ENCODE peak calls at places on chromosomes 4 and X, in five cellular contexts. One of them, this sample, is unnamed. For H3K27me3, the result is how much of the 10 kb centered on the place peaks cover.

GRCh38 chr4:129110931-129111330 is 15.0 kb downstream of the C4orf33 start:
- DNase-seq in IMR-90: no peak
- DNase-seq in stomach: no peak
- DNase-seq in esophagus muscularis mucosa: no peak
- DNase-seq in Peyer's patch: no peak
- DNase-seq in this sample: no peak

GRCh38 chrX:4253092-4253491 is 539.6 kb upstream of the PRKX start:
- DNase-seq in stomach: no peak
- DNase-seq in Peyer's patch: no peak
- DNase-seq in esophagus muscularis mucosa: no peak
- DNase-seq in IMR-90: no peak
- DNase-seq in this sample: no peak

GRCh38 chrX:117840645-117841044 is 276.0 kb downstream of the KLHL13 start:
- DNase-seq in esophagus muscularis mucosa: no peak
- DNase-seq in stomach: no peak
- DNase-seq in Peyer's patch: no peak
- DNase-seq in IMR-90: no peak
- DNase-seq in this sample: no peak

GRCh38 chr4:8370106-8370787 is 70.3 kb downstream of the ACOX3 start:
- DNase-seq in IMR-90: no peak
- DNase-seq in stomach: no peak
- DNase-seq in esophagus muscularis mucosa: no peak
- DNase-seq in Peyer's patch: no peak
- DNase-seq in this sample: no peak

GRCh38 chrX:12958059-12958458 is 16.9 kb upstream of the TMSB4X start:
- DNase-seq in esophagus muscularis mucosa: no peak
- DNase-seq in stomach: no peak
- DNase-seq in IMR-90: no peak
- DNase-seq in Peyer's patch: no peak
- DNase-seq in this sample: no peak

GRCh38 chrX:112235547-112235946 is 153.0 kb upstream of the TRPC5 start:
- DNase-seq in esophagus muscularis mucosa: no peak
- DNase-seq in Peyer's patch: no peak
- DNase-seq in stomach: no peak
- DNase-seq in IMR-90: peak
- DNase-seq in this sample: no peak

GRCh38 chrX:11273544-11273943 is 19.7 kb upstream of the AMELX start:
- DNase-seq in Peyer's patch: no peak
- DNase-seq in stomach: no peak
- DNase-seq in esophagus muscularis mucosa: no peak
- DNase-seq in IMR-90: peak
- DNase-seq in this sample: no peak

GRCh38 chrX:55451990-55452824 is at the start of gene MAGEH1:
- DNase-seq in esophagus muscularis mucosa: peak
- DNase-seq in IMR-90: peak
- DNase-seq in Peyer's patch: peak
- DNase-seq in stomach: peak
- DNase-seq in this sample: peak

GRCh38 chr4:75909331-75909844 is 7.1 kb upstream of the PPEF2 start:
- DNase-seq in esophagus muscularis mucosa: no peak
- DNase-seq in Peyer's patch: no peak
- DNase-seq in IMR-90: no peak
- DNase-seq in stomach: no peak
- DNase-seq in this sample: no peak

GRCh38 chrX:17878028-17878670 is 17.1 kb upstream of the RAI2 start:
- DNase-seq in Peyer's patch: no peak
- DNase-seq in IMR-90: no peak
- DNase-seq in esophagus muscularis mucosa: no peak
- DNase-seq in stomach: no peak
- DNase-seq in this sample: no peak

GRCh38 chr4:113677333-113677732 is 84.2 kb downstream of the CAMK2D start:
- DNase-seq in IMR-90: no peak
- DNase-seq in stomach: no peak
- DNase-seq in esophagus muscularis mucosa: no peak
- DNase-seq in Peyer's patch: no peak
- DNase-seq in this sample: no peak

GRCh38 chr4:176758731-176759130 is 34.0 kb downstream of the VEGFC start:
- DNase-seq in esophagus muscularis mucosa: no peak
- DNase-seq in Peyer's patch: no peak
- DNase-seq in IMR-90: no peak
- DNase-seq in stomach: no peak
- DNase-seq in this sample: no peak

GRCh38 chr4:126372634-126373033 is 1057.9 kb downstream of the FAT4 start:
- DNase-seq in esophagus muscularis mucosa: no peak
- DNase-seq in Peyer's patch: no peak
- DNase-seq in stomach: no peak
- DNase-seq in IMR-90: no peak
- DNase-seq in this sample: no peak

DNA sequence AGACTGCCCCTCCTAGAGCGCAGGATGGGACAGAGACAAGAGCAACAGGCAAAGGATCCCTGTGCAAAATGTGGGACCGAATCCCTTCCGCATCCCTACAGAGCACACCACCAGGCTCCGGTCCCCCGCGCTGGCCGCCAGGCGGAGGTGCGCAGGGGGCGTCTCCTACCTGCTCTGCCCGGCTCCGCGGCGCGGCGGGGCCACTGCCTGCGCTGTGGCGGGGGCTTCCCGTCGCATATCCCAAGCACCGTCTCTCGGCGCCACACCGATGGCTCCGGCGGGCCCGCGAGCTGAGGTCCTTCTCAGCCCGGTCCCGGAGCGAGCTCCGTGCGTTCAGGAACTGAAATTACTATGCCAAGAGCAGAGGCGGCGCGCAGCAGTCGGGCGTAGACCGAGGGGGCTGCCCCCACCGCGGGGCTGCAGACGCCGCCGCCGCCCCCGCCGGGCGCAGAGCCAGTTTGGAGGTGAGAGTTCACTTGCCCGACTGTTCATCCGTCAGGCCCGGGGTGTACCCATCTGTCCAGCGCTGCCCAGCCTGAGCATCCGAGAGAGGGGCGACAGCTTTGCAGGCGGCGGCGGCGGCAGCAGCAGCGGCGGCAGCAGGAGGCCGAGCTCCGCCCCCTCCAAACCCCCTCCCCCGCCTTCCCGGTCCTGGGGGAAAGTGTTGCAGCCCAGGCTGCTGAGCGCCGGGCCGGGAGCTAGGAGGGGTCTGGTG is at the start of gene GPRIN3:
- DNase-seq in IMR-90: no peak
- DNase-seq in Peyer's patch: peak
- DNase-seq in esophagus muscularis mucosa: no peak
- DNase-seq in stomach: peak
- DNase-seq in this sample: no peak
- TF ChIP-seq POLR2A in IMR-90: no peak
- TF ChIP-seq POLR2A in Peyer's patch: peak
- TF ChIP-seq POLR2A in esophagus muscularis mucosa: no peak
- TF ChIP-seq POLR2A in stomach: no peak
- TF ChIP-seq POLR2A in this sample: no peak

DNA sequence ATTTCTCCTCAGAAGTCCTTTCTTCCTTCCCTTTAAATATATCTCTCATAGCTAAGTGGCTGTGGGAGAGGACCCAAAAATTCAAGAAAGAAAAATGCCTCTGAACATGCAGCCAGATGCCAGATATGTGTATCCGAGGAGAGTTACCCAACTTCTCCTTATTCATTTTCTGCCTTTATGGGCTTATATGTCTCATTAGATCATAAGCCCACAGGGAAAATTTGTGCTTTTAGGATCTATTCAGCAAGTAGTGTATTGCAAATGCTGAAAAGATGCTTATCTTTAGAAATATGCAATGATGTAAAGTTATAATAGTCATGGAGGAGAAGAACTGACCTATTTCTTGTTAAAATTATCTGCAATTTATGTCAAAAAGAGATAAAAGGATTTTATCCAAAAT is 371.8 kb upstream of the NOCT start:
- DNase-seq in esophagus muscularis mucosa: no peak
- DNase-seq in stomach: no peak
- DNase-seq in Peyer's patch: no peak
- DNase-seq in IMR-90: peak
- DNase-seq in this sample: no peak
- H3K4me3 ChIP-seq in esophagus muscularis mucosa: no peak
- H3K4me3 ChIP-seq in stomach: no peak
- H3K4me3 ChIP-seq in Peyer's patch: no peak
- H3K4me3 ChIP-seq in IMR-90: no peak
- H3K4me3 ChIP-seq in this sample: no peak

DNA sequence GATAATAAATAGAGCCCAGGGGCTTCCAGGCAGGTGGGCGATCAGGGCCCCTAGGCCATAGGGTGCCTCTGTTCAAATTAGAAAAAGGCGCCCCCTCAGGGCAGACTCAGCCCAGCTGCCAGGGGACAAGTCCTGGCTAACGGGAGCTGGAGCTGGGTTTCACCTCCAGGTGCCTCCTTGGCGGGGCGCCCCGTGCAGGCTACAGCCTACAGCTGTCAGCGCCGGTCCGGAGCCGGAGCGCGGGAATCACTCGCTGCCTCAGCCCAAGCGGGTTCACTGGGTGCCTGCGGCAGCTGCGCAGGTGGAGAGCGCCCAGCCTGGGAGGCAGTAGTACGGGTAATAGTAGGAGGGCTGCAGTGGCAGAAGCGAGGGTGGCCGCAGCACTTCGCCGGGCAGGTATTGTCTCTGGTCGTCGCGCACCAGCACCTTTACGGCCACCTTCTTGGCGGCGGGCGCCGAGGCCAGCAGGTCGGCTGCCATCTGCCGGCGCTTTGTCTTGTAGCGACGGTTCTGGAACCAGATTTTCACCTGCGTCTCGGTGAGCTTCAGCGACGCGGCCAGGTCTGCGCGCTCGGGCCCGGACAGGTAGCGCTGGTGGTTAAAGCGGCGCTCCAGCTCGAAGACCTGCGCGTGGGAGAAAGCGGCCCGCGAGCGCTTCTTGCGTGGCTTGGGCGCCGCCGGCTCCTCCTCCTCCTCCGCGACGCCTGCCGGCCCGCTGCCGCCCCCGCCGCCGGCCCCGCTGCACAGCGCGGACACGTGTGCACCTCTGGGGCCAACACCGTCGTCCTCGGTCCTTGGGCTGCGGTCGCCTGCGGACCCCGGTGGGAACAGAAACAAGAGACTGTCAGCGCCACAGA is 2.4 kb downstream of the NKX3-2 start:
- DNase-seq in Peyer's patch: no peak
- DNase-seq in stomach: no peak
- DNase-seq in esophagus muscularis mucosa: peak
- DNase-seq in IMR-90: no peak
- DNase-seq in this sample: no peak
- H3K27me3 ChIP-seq in Peyer's patch: half or more
- H3K27me3 ChIP-seq in stomach: under half
- H3K27me3 ChIP-seq in esophagus muscularis mucosa: under half
- H3K27me3 ChIP-seq in IMR-90: half or more
- H3K27me3 ChIP-seq in this sample: half or more

GRCh38 chr4:152522245-152522644 is 13.6 kb downstream of the FBXW7 start:
- DNase-seq in IMR-90: no peak
- DNase-seq in stomach: no peak
- DNase-seq in Peyer's patch: no peak
- DNase-seq in esophagus muscularis mucosa: no peak
- DNase-seq in this sample: no peak
- TF ChIP-seq POLR2A in IMR-90: no peak
- TF ChIP-seq POLR2A in stomach: no peak
- TF ChIP-seq POLR2A in Peyer's patch: no peak
- TF ChIP-seq POLR2A in esophagus muscularis mucosa: no peak
- TF ChIP-seq POLR2A in this sample: no peak

DNA sequence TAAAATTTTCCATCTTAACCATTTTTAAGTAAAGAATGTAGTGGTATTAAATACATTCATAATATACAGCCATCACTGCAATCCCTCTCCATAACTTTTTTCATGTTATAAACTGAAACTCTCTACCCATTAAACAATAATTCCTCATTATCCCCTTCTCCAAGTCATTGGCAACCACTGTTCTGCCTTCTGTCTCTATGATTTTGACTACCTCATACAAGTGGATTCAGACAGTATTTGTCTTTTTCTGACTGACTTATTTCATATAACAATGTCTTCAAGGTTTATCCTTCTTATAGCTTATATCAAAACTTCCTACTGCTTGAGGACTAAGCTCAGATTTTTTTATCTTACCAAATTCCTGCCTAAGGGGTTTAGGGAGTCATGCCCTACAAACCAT is 1723.1 kb upstream of the AGA start:
- DNase-seq in IMR-90: no peak
- DNase-seq in Peyer's patch: no peak
- DNase-seq in esophagus muscularis mucosa: no peak
- DNase-seq in stomach: no peak
- DNase-seq in this sample: no peak
- H3K4me3 ChIP-seq in IMR-90: no peak
- H3K4me3 ChIP-seq in Peyer's patch: no peak
- H3K4me3 ChIP-seq in esophagus muscularis mucosa: no peak
- H3K4me3 ChIP-seq in stomach: no peak
- H3K4me3 ChIP-seq in this sample: no peak